ENCODE peak calls at places on chromosomes 13 and 19, in ten cellular contexts. One of them, this sample, is unnamed.

GRCh38 chr19:35211545-35212230 is 16.9 kb downstream of the FAM187B start:
- DNase-seq in fibroblast of the aortic adventitia: no peak
- DNase-seq in OCI-LY7: peak; percentile 71
- DNase-seq in CD14-positive monocyte: peak; percentile 74
- DNase-seq in activated B cell treated with CpG ODN at 0.5 μM for 24 hours: no peak
- DNase-seq in CD4-positive, alpha-beta T cell: peak; percentile 76
- DNase-seq in fibroblast of mammary gland: no peak
- DNase-seq in nephron progenitor cell: no peak
- DNase-seq in tibial nerve: peak; percentile 24
- DNase-seq in transverse colon: peak; percentile 70
- DNase-seq in this sample: no peak

GRCh38 chr19:47157455-47158321 is 27.1 kb downstream of the SAE1 start:
- DNase-seq in transverse colon: peak; percentile 64
- DNase-seq in OCI-LY7: peak; percentile 31
- DNase-seq in CD14-positive monocyte: no peak
- DNase-seq in fibroblast of mammary gland: peak; percentile 49
- DNase-seq in tibial nerve: no peak
- DNase-seq in CD4-positive, alpha-beta T cell: peak; percentile 44
- DNase-seq in activated B cell treated with CpG ODN at 0.5 μM for 24 hours: no peak
- DNase-seq in fibroblast of the aortic adventitia: peak; percentile 90
- DNase-seq in nephron progenitor cell: peak; percentile 27
- DNase-seq in this sample: peak; percentile 71

GRCh38 chr13:94464771-94465170 is 14.7 kb downstream of the DCT start:
- DNase-seq in activated B cell treated with CpG ODN at 0.5 μM for 24 hours: no peak
- DNase-seq in tibial nerve: no peak
- DNase-seq in fibroblast of mammary gland: peak; percentile 5
- DNase-seq in CD14-positive monocyte: no peak
- DNase-seq in nephron progenitor cell: no peak
- DNase-seq in CD4-positive, alpha-beta T cell: no peak
- DNase-seq in OCI-LY7: no peak
- DNase-seq in transverse colon: no peak
- DNase-seq in fibroblast of the aortic adventitia: no peak
- DNase-seq in this sample: no peak

GRCh38 chr19:31177230-31177629 is 172.0 kb downstream of the TSHZ3 start:
- DNase-seq in CD4-positive, alpha-beta T cell: no peak
- DNase-seq in OCI-LY7: no peak
- DNase-seq in nephron progenitor cell: no peak
- DNase-seq in activated B cell treated with CpG ODN at 0.5 μM for 24 hours: no peak
- DNase-seq in fibroblast of the aortic adventitia: no peak
- DNase-seq in transverse colon: no peak
- DNase-seq in fibroblast of mammary gland: no peak
- DNase-seq in tibial nerve: no peak
- DNase-seq in CD14-positive monocyte: no peak
- DNase-seq in this sample: no peak

GRCh38 chr19:33734913-33735312 is 61.8 kb upstream of the KCTD15 start:
- DNase-seq in transverse colon: no peak
- DNase-seq in CD4-positive, alpha-beta T cell: no peak
- DNase-seq in CD14-positive monocyte: no peak
- DNase-seq in tibial nerve: no peak
- DNase-seq in OCI-LY7: no peak
- DNase-seq in nephron progenitor cell: no peak
- DNase-seq in fibroblast of mammary gland: no peak
- DNase-seq in activated B cell treated with CpG ODN at 0.5 μM for 24 hours: no peak
- DNase-seq in fibroblast of the aortic adventitia: no peak
- DNase-seq in this sample: no peak

GRCh38 chr19:43534811-43535761 is 2.1 kb downstream of the ZNF575 start:
- DNase-seq in OCI-LY7: peak; percentile 31
- DNase-seq in CD4-positive, alpha-beta T cell: no peak
- DNase-seq in transverse colon: peak; percentile 64
- DNase-seq in fibroblast of the aortic adventitia: peak; percentile 63
- DNase-seq in tibial nerve: peak; percentile 36
- DNase-seq in fibroblast of mammary gland: peak; percentile 60
- DNase-seq in CD14-positive monocyte: no peak
- DNase-seq in activated B cell treated with CpG ODN at 0.5 μM for 24 hours: peak; percentile 26
- DNase-seq in nephron progenitor cell: peak; percentile 73
- DNase-seq in this sample: peak; percentile 19

GRCh38 chr19:8897106-8897505 is 64.9 kb downstream of the MBD3L1 start:
- DNase-seq in activated B cell treated with CpG ODN at 0.5 μM for 24 hours: no peak
- DNase-seq in nephron progenitor cell: no peak
- DNase-seq in fibroblast of mammary gland: no peak
- DNase-seq in tibial nerve: no peak
- DNase-seq in OCI-LY7: no peak
- DNase-seq in CD4-positive, alpha-beta T cell: no peak
- DNase-seq in CD14-positive monocyte: no peak
- DNase-seq in fibroblast of the aortic adventitia: no peak
- DNase-seq in transverse colon: no peak
- DNase-seq in this sample: no peak

GRCh38 chr19:47168065-47168464 is 37.4 kb downstream of the SAE1 start:
- DNase-seq in activated B cell treated with CpG ODN at 0.5 μM for 24 hours: no peak
- DNase-seq in CD4-positive, alpha-beta T cell: no peak
- DNase-seq in tibial nerve: no peak
- DNase-seq in nephron progenitor cell: no peak
- DNase-seq in CD14-positive monocyte: no peak
- DNase-seq in fibroblast of mammary gland: no peak
- DNase-seq in OCI-LY7: no peak
- DNase-seq in fibroblast of the aortic adventitia: no peak
- DNase-seq in transverse colon: no peak
- DNase-seq in this sample: no peak

GRCh38 chr19:595326-596262 is 5.9 kb downstream of the HCN2 start:
- DNase-seq in OCI-LY7: no peak
- DNase-seq in CD14-positive monocyte: no peak
- DNase-seq in transverse colon: no peak
- DNase-seq in tibial nerve: no peak
- DNase-seq in CD4-positive, alpha-beta T cell: no peak
- DNase-seq in fibroblast of the aortic adventitia: no peak
- DNase-seq in fibroblast of mammary gland: no peak
- DNase-seq in nephron progenitor cell: no peak
- DNase-seq in activated B cell treated with CpG ODN at 0.5 μM for 24 hours: no peak
- DNase-seq in this sample: no peak

GRCh38 chr13:30338331-30338851 is 31.0 kb upstream of the KATNAL1 start:
- DNase-seq in fibroblast of the aortic adventitia: peak; percentile 41
- DNase-seq in OCI-LY7: no peak
- DNase-seq in activated B cell treated with CpG ODN at 0.5 μM for 24 hours: no peak
- DNase-seq in tibial nerve: no peak
- DNase-seq in nephron progenitor cell: no peak
- DNase-seq in transverse colon: no peak
- DNase-seq in CD14-positive monocyte: no peak
- DNase-seq in CD4-positive, alpha-beta T cell: no peak
- DNase-seq in fibroblast of mammary gland: peak; percentile 42
- DNase-seq in this sample: peak; percentile 77

GRCh38 chr19:30214651-30215051 is 157.5 kb upstream of the ZNF536 start:
- DNase-seq in fibroblast of the aortic adventitia: no peak
- DNase-seq in OCI-LY7: peak; percentile 4
- DNase-seq in tibial nerve: no peak
- DNase-seq in nephron progenitor cell: no peak
- DNase-seq in fibroblast of mammary gland: no peak
- DNase-seq in activated B cell treated with CpG ODN at 0.5 μM for 24 hours: no peak
- DNase-seq in CD4-positive, alpha-beta T cell: no peak
- DNase-seq in CD14-positive monocyte: no peak
- DNase-seq in transverse colon: no peak
- DNase-seq in this sample: no peak

GRCh38 chr13:51423766-51424165 is 29.1 kb downstream of the INTS6 start:
- DNase-seq in tibial nerve: no peak
- DNase-seq in transverse colon: no peak
- DNase-seq in activated B cell treated with CpG ODN at 0.5 μM for 24 hours: no peak
- DNase-seq in fibroblast of the aortic adventitia: no peak
- DNase-seq in CD14-positive monocyte: no peak
- DNase-seq in fibroblast of mammary gland: no peak
- DNase-seq in nephron progenitor cell: no peak
- DNase-seq in CD4-positive, alpha-beta T cell: no peak
- DNase-seq in OCI-LY7: no peak
- DNase-seq in this sample: no peak

GRCh38 chr19:13103585-13103923 is 896 bp upstream of the LYL1 start:
- DNase-seq in nephron progenitor cell: no peak
- DNase-seq in CD14-positive monocyte: no peak
- DNase-seq in activated B cell treated with CpG ODN at 0.5 μM for 24 hours: no peak
- DNase-seq in fibroblast of the aortic adventitia: no peak
- DNase-seq in OCI-LY7: no peak
- DNase-seq in transverse colon: no peak
- DNase-seq in CD4-positive, alpha-beta T cell: no peak
- DNase-seq in tibial nerve: no peak
- DNase-seq in fibroblast of mammary gland: no peak
- DNase-seq in this sample: no peak

GRCh38 chr13:49953560-49953959 is 17.4 kb upstream of the SPRYD7 start:
- DNase-seq in tibial nerve: no peak
- DNase-seq in fibroblast of the aortic adventitia: no peak
- DNase-seq in transverse colon: no peak
- DNase-seq in CD14-positive monocyte: no peak
- DNase-seq in OCI-LY7: no peak
- DNase-seq in fibroblast of mammary gland: no peak
- DNase-seq in activated B cell treated with CpG ODN at 0.5 μM for 24 hours: no peak
- DNase-seq in nephron progenitor cell: no peak
- DNase-seq in CD4-positive, alpha-beta T cell: no peak
- DNase-seq in this sample: no peak

GRCh38 chr19:38062959-38063786 is 156.2 kb downstream of the SIPA1L3 start:
- DNase-seq in OCI-LY7: no peak
- DNase-seq in nephron progenitor cell: peak; percentile 76
- DNase-seq in activated B cell treated with CpG ODN at 0.5 μM for 24 hours: no peak
- DNase-seq in CD14-positive monocyte: no peak
- DNase-seq in tibial nerve: no peak
- DNase-seq in fibroblast of the aortic adventitia: no peak
- DNase-seq in transverse colon: no peak
- DNase-seq in CD4-positive, alpha-beta T cell: no peak
- DNase-seq in fibroblast of mammary gland: peak; percentile 22
- DNase-seq in this sample: no peak

DNA sequence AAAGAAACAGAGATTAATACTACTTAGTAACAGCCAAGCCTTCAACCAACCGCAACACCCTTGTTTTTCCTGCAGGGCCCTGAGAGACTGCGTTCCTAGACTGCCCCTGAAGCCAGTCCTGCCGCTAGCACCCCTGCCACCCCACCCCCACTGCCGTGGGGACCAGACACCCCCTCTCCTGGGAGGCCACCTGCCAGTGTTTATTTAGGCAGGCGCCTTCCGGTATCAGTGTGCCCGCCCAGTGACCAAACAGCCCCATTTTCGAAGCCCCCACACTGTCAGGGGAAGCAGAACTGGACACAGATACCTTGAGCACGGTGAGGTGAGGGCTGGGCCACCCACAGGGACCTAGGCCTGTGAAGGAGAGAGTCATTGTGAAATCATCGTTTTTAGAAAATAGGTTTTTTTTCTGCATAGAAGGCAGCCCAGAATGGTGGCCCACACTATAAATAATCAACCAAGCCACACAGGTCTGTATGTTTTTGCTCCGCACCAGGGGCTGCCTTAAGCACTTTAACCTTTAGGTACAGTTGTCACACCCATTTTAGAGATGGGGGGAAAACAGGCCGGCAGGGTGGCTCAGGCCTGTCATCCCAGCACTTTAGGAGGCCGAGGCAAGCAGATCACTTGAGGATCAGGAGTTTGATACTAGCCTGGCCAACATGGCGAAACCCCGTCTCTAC is 3.5 kb upstream of the TLE5 start:
- DNase-seq in OCI-LY7: peak; percentile 91
- DNase-seq in fibroblast of the aortic adventitia: no peak
- DNase-seq in nephron progenitor cell: no peak
- DNase-seq in tibial nerve: no peak
- DNase-seq in activated B cell treated with CpG ODN at 0.5 μM for 24 hours: peak; percentile 54
- DNase-seq in CD4-positive, alpha-beta T cell: no peak
- DNase-seq in transverse colon: peak; percentile 79
- DNase-seq in fibroblast of mammary gland: no peak
- DNase-seq in CD14-positive monocyte: no peak
- DNase-seq in this sample: no peak
- TF ChIP-seq CTCF in OCI-LY7: no peak
- TF ChIP-seq CTCF in fibroblast of the aortic adventitia: no peak
- TF ChIP-seq CTCF in nephron progenitor cell: no peak
- TF ChIP-seq CTCF in tibial nerve: no peak
- TF ChIP-seq CTCF in activated B cell treated with CpG ODN at 0.5 μM for 24 hours: no peak
- TF ChIP-seq CTCF in CD4-positive, alpha-beta T cell: no peak
- TF ChIP-seq CTCF in transverse colon: no peak
- TF ChIP-seq CTCF in fibroblast of mammary gland: no peak
- TF ChIP-seq CTCF in CD14-positive monocyte: no peak
- TF ChIP-seq CTCF in this sample: no peak

GRCh38 chr19:57903298-57904174 is 12.9 kb downstream of the ZNF417 start:
- DNase-seq in tibial nerve: no peak
- DNase-seq in CD14-positive monocyte: no peak
- DNase-seq in fibroblast of the aortic adventitia: peak; percentile 59
- DNase-seq in CD4-positive, alpha-beta T cell: no peak
- DNase-seq in fibroblast of mammary gland: peak; percentile 51
- DNase-seq in activated B cell treated with CpG ODN at 0.5 μM for 24 hours: no peak
- DNase-seq in transverse colon: no peak
- DNase-seq in OCI-LY7: peak; percentile 53
- DNase-seq in nephron progenitor cell: no peak
- DNase-seq in this sample: peak; percentile 27
- TF ChIP-seq CTCF in tibial nerve: peak; percentile 9
- TF ChIP-seq CTCF in CD14-positive monocyte: peak; percentile 73
- TF ChIP-seq CTCF in fibroblast of the aortic adventitia: peak; percentile 50
- TF ChIP-seq CTCF in CD4-positive, alpha-beta T cell: peak; percentile 52
- TF ChIP-seq CTCF in fibroblast of mammary gland: peak; percentile 51
- TF ChIP-seq CTCF in activated B cell treated with CpG ODN at 0.5 μM for 24 hours: no peak
- TF ChIP-seq CTCF in transverse colon: peak; percentile 39
- TF ChIP-seq CTCF in OCI-LY7: peak; percentile 86
- TF ChIP-seq CTCF in nephron progenitor cell: peak; percentile 39
- TF ChIP-seq CTCF in this sample: peak; percentile 78

GRCh38 chr13:60584976-60585375 is 188.0 kb downstream of the TDRD3 start:
- DNase-seq in fibroblast of the aortic adventitia: peak; percentile 37
- DNase-seq in CD14-positive monocyte: no peak
- DNase-seq in tibial nerve: peak; percentile 20
- DNase-seq in fibroblast of mammary gland: peak; percentile 56
- DNase-seq in activated B cell treated with CpG ODN at 0.5 μM for 24 hours: no peak
- DNase-seq in nephron progenitor cell: peak; percentile 7
- DNase-seq in CD4-positive, alpha-beta T cell: no peak
- DNase-seq in transverse colon: no peak
- DNase-seq in OCI-LY7: no peak
- DNase-seq in this sample: peak; percentile 26

GRCh38 chr13:60591348-60591747 is 194.3 kb downstream of the TDRD3 start:
- DNase-seq in fibroblast of the aortic adventitia: peak; percentile 95
- DNase-seq in fibroblast of mammary gland: peak; percentile 93
- DNase-seq in OCI-LY7: no peak
- DNase-seq in CD4-positive, alpha-beta T cell: no peak
- DNase-seq in activated B cell treated with CpG ODN at 0.5 μM for 24 hours: no peak
- DNase-seq in transverse colon: no peak
- DNase-seq in CD14-positive monocyte: no peak
- DNase-seq in tibial nerve: no peak
- DNase-seq in nephron progenitor cell: no peak
- DNase-seq in this sample: peak; percentile 1

DNA sequence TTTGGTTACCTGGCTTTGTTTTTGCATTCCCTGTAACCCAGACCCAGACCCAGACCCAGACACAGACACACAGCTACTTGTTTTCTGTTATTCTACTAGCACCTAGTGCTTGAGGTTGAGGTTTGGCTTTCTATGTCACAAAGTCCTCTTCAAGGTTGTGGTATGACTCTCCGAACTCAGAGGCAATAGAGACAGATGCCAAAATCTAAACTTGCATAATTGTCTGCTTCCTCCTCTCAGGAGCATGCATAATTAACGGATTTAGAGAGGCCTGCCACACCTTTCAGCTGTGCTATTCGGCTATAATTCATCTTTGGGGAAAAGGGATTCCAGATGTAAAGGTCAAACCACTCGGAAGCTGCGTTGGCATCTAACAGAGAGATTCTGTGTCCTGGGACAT is 193.8 kb downstream of the TDRD3 start:
- DNase-seq in transverse colon: no peak
- DNase-seq in fibroblast of the aortic adventitia: no peak
- DNase-seq in nephron progenitor cell: no peak
- DNase-seq in tibial nerve: no peak
- DNase-seq in CD4-positive, alpha-beta T cell: no peak
- DNase-seq in activated B cell treated with CpG ODN at 0.5 μM for 24 hours: no peak
- DNase-seq in fibroblast of mammary gland: peak; percentile 24
- DNase-seq in CD14-positive monocyte: no peak
- DNase-seq in OCI-LY7: no peak
- DNase-seq in this sample: no peak
- TF ChIP-seq CTCF in transverse colon: no peak
- TF ChIP-seq CTCF in fibroblast of the aortic adventitia: no peak
- TF ChIP-seq CTCF in nephron progenitor cell: no peak
- TF ChIP-seq CTCF in tibial nerve: no peak
- TF ChIP-seq CTCF in CD4-positive, alpha-beta T cell: no peak
- TF ChIP-seq CTCF in activated B cell treated with CpG ODN at 0.5 μM for 24 hours: no peak
- TF ChIP-seq CTCF in fibroblast of mammary gland: no peak
- TF ChIP-seq CTCF in CD14-positive monocyte: no peak
- TF ChIP-seq CTCF in OCI-LY7: no peak
- TF ChIP-seq CTCF in this sample: no peak

GRCh38 chr13:44917589-44918322 is 71.5 kb downstream of the NUFIP1 start:
- DNase-seq in CD4-positive, alpha-beta T cell: peak; percentile 96
- DNase-seq in fibroblast of the aortic adventitia: peak; percentile 99
- DNase-seq in OCI-LY7: peak; percentile 97
- DNase-seq in transverse colon: peak; percentile 98
- DNase-seq in nephron progenitor cell: peak; percentile 98
- DNase-seq in activated B cell treated with CpG ODN at 0.5 μM for 24 hours: peak; percentile 96
- DNase-seq in fibroblast of mammary gland: peak; percentile 97
- DNase-seq in tibial nerve: peak; percentile 92
- DNase-seq in CD14-positive monocyte: peak; percentile 94
- DNase-seq in this sample: peak; percentile 99
- TF ChIP-seq CTCF in CD4-positive, alpha-beta T cell: no peak
- TF ChIP-seq CTCF in fibroblast of the aortic adventitia: peak; percentile 65
- TF ChIP-seq CTCF in OCI-LY7: peak; percentile 59
- TF ChIP-seq CTCF in transverse colon: peak; percentile 73
- TF ChIP-seq CTCF in nephron progenitor cell: peak; percentile 51
- TF ChIP-seq CTCF in activated B cell treated with CpG ODN at 0.5 μM for 24 hours: no peak
- TF ChIP-seq CTCF in fibroblast of mammary gland: peak; percentile 42
- TF ChIP-seq CTCF in tibial nerve: peak; percentile 80
- TF ChIP-seq CTCF in CD14-positive monocyte: no peak
- TF ChIP-seq CTCF in this sample: peak; percentile 65

This sample was measured in HFFc6.